ENCODE peak calls at places on chromosomes 5 and 9, in ten cellular contexts. One of them, this sample, is unnamed.

GRCh38 chr5:146082798-146083197 is 22.6 kb downstream of the PLAC8L1 start:
- DNase-seq in psoas muscle: no peak
- DNase-seq in fibroblast of mammary gland: no peak
- DNase-seq in cardiac fibroblast: no peak
- DNase-seq in neural crest cell: no peak
- DNase-seq in heart right ventricle: no peak
- DNase-seq in GM23338: no peak
- DNase-seq in progenitor cell of endocrine pancreas: no peak
- DNase-seq in HFF-Myc: no peak
- DNase-seq in epithelial cell of esophagus: no peak
- DNase-seq in this sample: no peak

GRCh38 chr9:133301253-133302230 is 26.5 kb upstream of the ABO start:
- DNase-seq in psoas muscle: no peak
- DNase-seq in fibroblast of mammary gland: no peak
- DNase-seq in cardiac fibroblast: no peak
- DNase-seq in neural crest cell: no peak
- DNase-seq in heart right ventricle: no peak
- DNase-seq in GM23338: no peak
- DNase-seq in progenitor cell of endocrine pancreas: no peak
- DNase-seq in HFF-Myc: no peak
- DNase-seq in epithelial cell of esophagus: no peak
- DNase-seq in this sample: no peak

GRCh38 chr5:138645778-138646575 is 70.8 kb upstream of the HSPA9 start:
- DNase-seq in psoas muscle: no peak
- DNase-seq in fibroblast of mammary gland: peak; percentile 10
- DNase-seq in cardiac fibroblast: no peak
- DNase-seq in neural crest cell: no peak
- DNase-seq in heart right ventricle: no peak
- DNase-seq in GM23338: no peak
- DNase-seq in progenitor cell of endocrine pancreas: no peak
- DNase-seq in HFF-Myc: no peak
- DNase-seq in epithelial cell of esophagus: no peak
- DNase-seq in this sample: no peak

GRCh38 chr9:83066771-83067170 is 3.8 kb upstream of the RASEF start:
- DNase-seq in psoas muscle: no peak
- DNase-seq in fibroblast of mammary gland: peak; percentile 95
- DNase-seq in cardiac fibroblast: peak; percentile 63
- DNase-seq in neural crest cell: no peak
- DNase-seq in heart right ventricle: no peak
- DNase-seq in GM23338: no peak
- DNase-seq in progenitor cell of endocrine pancreas: no peak
- DNase-seq in HFF-Myc: peak; percentile 74
- DNase-seq in epithelial cell of esophagus: peak; percentile 86
- DNase-seq in this sample: no peak

GRCh38 chr9:114799441-114799840 is 6.4 kb downstream of the TNFSF15 start:
- DNase-seq in psoas muscle: no peak
- DNase-seq in fibroblast of mammary gland: no peak
- DNase-seq in cardiac fibroblast: no peak
- DNase-seq in neural crest cell: peak; percentile 9
- DNase-seq in heart right ventricle: no peak
- DNase-seq in GM23338: peak; percentile 63
- DNase-seq in progenitor cell of endocrine pancreas: peak; percentile 13
- DNase-seq in HFF-Myc: no peak
- DNase-seq in epithelial cell of esophagus: no peak
- DNase-seq in this sample: no peak

GRCh38 chr5:109394806-109395205 is 15.0 kb downstream of the PJA2 start:
- DNase-seq in psoas muscle: no peak
- DNase-seq in fibroblast of mammary gland: no peak
- DNase-seq in cardiac fibroblast: no peak
- DNase-seq in neural crest cell: no peak
- DNase-seq in heart right ventricle: no peak
- DNase-seq in GM23338: no peak
- DNase-seq in progenitor cell of endocrine pancreas: no peak
- DNase-seq in HFF-Myc: no peak
- DNase-seq in epithelial cell of esophagus: no peak
- DNase-seq in this sample: no peak

GRCh38 chr5:142003266-142003800 is 9.5 kb downstream of the GNPDA1 start:
- DNase-seq in psoas muscle: no peak
- DNase-seq in fibroblast of mammary gland: no peak
- DNase-seq in cardiac fibroblast: no peak
- DNase-seq in neural crest cell: no peak
- DNase-seq in heart right ventricle: no peak
- DNase-seq in GM23338: no peak
- DNase-seq in progenitor cell of endocrine pancreas: no peak
- DNase-seq in HFF-Myc: no peak
- DNase-seq in epithelial cell of esophagus: peak; percentile 54
- DNase-seq in this sample: no peak

GRCh38 chr9:19464764-19465570 is 56.2 kb downstream of the ACER2 start:
- DNase-seq in psoas muscle: peak; percentile 79
- DNase-seq in fibroblast of mammary gland: peak; percentile 81
- DNase-seq in cardiac fibroblast: peak; percentile 78
- DNase-seq in neural crest cell: peak; percentile 79
- DNase-seq in heart right ventricle: peak; percentile 72
- DNase-seq in GM23338: peak; percentile 93
- DNase-seq in progenitor cell of endocrine pancreas: peak; percentile 71
- DNase-seq in HFF-Myc: peak; percentile 45
- DNase-seq in epithelial cell of esophagus: peak; percentile 79
- DNase-seq in this sample: peak; percentile 49

GRCh38 chr5:98770911-98771322 is 2.5 kb upstream of the RGMB start:
- DNase-seq in psoas muscle: no peak
- DNase-seq in fibroblast of mammary gland: no peak
- DNase-seq in cardiac fibroblast: peak; percentile 62
- DNase-seq in neural crest cell: no peak
- DNase-seq in heart right ventricle: no peak
- DNase-seq in GM23338: no peak
- DNase-seq in progenitor cell of endocrine pancreas: no peak
- DNase-seq in HFF-Myc: no peak
- DNase-seq in epithelial cell of esophagus: no peak
- DNase-seq in this sample: no peak

GRCh38 chr5:98769006-98769255 is 4.5 kb upstream of the RGMB start:
- DNase-seq in psoas muscle: peak; percentile 50
- DNase-seq in fibroblast of mammary gland: no peak
- DNase-seq in cardiac fibroblast: no peak
- DNase-seq in neural crest cell: peak; percentile 80
- DNase-seq in heart right ventricle: peak; percentile 55
- DNase-seq in GM23338: no peak
- DNase-seq in progenitor cell of endocrine pancreas: peak; percentile 74
- DNase-seq in HFF-Myc: no peak
- DNase-seq in epithelial cell of esophagus: no peak
- DNase-seq in this sample: no peak

GRCh38 chr5:98770158-98770910 is 3.1 kb upstream of the RGMB start:
- DNase-seq in psoas muscle: peak; percentile 45
- DNase-seq in fibroblast of mammary gland: peak; percentile 69
- DNase-seq in cardiac fibroblast: peak; percentile 79
- DNase-seq in neural crest cell: no peak
- DNase-seq in heart right ventricle: peak; percentile 23
- DNase-seq in GM23338: no peak
- DNase-seq in progenitor cell of endocrine pancreas: peak; percentile 13
- DNase-seq in HFF-Myc: no peak
- DNase-seq in epithelial cell of esophagus: peak; percentile 50
- DNase-seq in this sample: peak; percentile 82

GRCh38 chr5:98768160-98769005 is 5.1 kb upstream of the RGMB start:
- DNase-seq in psoas muscle: peak; percentile 23
- DNase-seq in fibroblast of mammary gland: peak; percentile 77
- DNase-seq in cardiac fibroblast: peak; percentile 77
- DNase-seq in neural crest cell: peak; percentile 74
- DNase-seq in heart right ventricle: no peak
- DNase-seq in GM23338: peak; percentile 93
- DNase-seq in progenitor cell of endocrine pancreas: peak; percentile 38
- DNase-seq in HFF-Myc: no peak
- DNase-seq in epithelial cell of esophagus: peak; percentile 61
- DNase-seq in this sample: no peak

GRCh38 chr5:98769256-98770157 is 4.0 kb upstream of the RGMB start:
- DNase-seq in psoas muscle: peak; percentile 35
- DNase-seq in fibroblast of mammary gland: peak; percentile 66
- DNase-seq in cardiac fibroblast: peak; percentile 70
- DNase-seq in neural crest cell: peak; percentile 27
- DNase-seq in heart right ventricle: peak; percentile 40
- DNase-seq in GM23338: peak; percentile 89
- DNase-seq in progenitor cell of endocrine pancreas: peak; percentile 29
- DNase-seq in HFF-Myc: no peak
- DNase-seq in epithelial cell of esophagus: peak; percentile 53
- DNase-seq in this sample: peak; percentile 67
- TF ChIP-seq CTCF in psoas muscle: no peak
- TF ChIP-seq CTCF in fibroblast of mammary gland: no peak
- TF ChIP-seq CTCF in cardiac fibroblast: peak; percentile 17
- TF ChIP-seq CTCF in neural crest cell: peak; percentile 50
- TF ChIP-seq CTCF in heart right ventricle: peak; percentile 34
- TF ChIP-seq CTCF in GM23338: no peak
- TF ChIP-seq CTCF in progenitor cell of endocrine pancreas: peak; percentile 23
- TF ChIP-seq CTCF in HFF-Myc: no peak
- TF ChIP-seq CTCF in epithelial cell of esophagus: no peak
- TF ChIP-seq CTCF in this sample: no peak

DNA sequence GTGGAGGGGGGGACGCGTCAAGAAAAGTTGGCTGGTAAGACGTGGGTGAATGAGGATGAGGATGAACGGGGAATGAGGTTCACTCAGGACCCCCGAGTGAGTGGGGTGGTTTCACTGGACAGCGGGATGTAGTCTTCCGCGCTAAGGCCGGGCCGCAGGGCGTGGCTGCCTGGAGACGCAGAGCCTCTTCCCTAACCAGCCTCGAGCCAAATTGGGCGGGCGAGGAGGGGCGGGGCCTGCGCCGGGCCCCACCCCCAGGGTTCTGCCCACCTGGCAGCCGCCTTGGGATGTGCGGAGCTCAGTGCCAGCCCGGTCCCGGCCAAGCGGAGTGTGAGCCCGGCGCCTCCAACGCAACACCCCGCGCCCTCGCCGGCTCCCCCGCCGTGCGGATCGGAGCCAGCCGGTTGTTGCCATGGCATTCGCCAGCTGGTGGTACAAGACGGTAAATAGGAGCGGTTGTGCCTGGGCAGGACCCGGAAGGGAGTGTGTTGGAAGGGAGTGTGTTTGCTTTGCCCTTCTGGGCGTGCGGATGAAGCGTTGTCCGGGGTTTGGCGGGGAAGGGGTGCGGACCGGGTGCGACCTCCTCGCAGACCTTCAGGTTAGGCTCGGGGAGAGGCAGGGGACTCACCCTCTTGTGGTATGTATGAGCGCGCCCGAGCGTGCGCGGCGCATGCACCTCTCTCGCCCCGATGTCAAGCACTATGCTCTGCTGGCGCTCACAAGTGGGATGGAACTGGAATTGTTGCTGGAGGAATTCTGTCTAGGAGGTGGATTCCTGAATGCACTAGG is 743 bp downstream of the CAST start:
- DNase-seq in psoas muscle: peak; percentile 92
- DNase-seq in fibroblast of mammary gland: peak; percentile 87
- DNase-seq in cardiac fibroblast: peak; percentile 92
- DNase-seq in neural crest cell: peak; percentile 52
- DNase-seq in heart right ventricle: peak; percentile 94
- DNase-seq in GM23338: peak; percentile 84
- DNase-seq in progenitor cell of endocrine pancreas: peak; percentile 55
- DNase-seq in HFF-Myc: peak; percentile 46
- DNase-seq in epithelial cell of esophagus: peak; percentile 93
- DNase-seq in this sample: peak; percentile 98
- TF ChIP-seq CTCF in psoas muscle: no peak
- TF ChIP-seq CTCF in fibroblast of mammary gland: no peak
- TF ChIP-seq CTCF in cardiac fibroblast: no peak
- TF ChIP-seq CTCF in neural crest cell: no peak
- TF ChIP-seq CTCF in heart right ventricle: no peak
- TF ChIP-seq CTCF in GM23338: no peak
- TF ChIP-seq CTCF in progenitor cell of endocrine pancreas: no peak
- TF ChIP-seq CTCF in HFF-Myc: no peak
- TF ChIP-seq CTCF in epithelial cell of esophagus: no peak
- TF ChIP-seq CTCF in this sample: no peak

GRCh38 chr5:169161022-169161680 is 139.8 kb downstream of the SLIT3 start:
- DNase-seq in psoas muscle: peak; percentile 47
- DNase-seq in fibroblast of mammary gland: peak; percentile 95
- DNase-seq in cardiac fibroblast: peak; percentile 72
- DNase-seq in neural crest cell: no peak
- DNase-seq in heart right ventricle: peak; percentile 21
- DNase-seq in GM23338: peak; percentile 35
- DNase-seq in progenitor cell of endocrine pancreas: no peak
- DNase-seq in HFF-Myc: peak; percentile 63
- DNase-seq in epithelial cell of esophagus: peak; percentile 28
- DNase-seq in this sample: peak; percentile 88

GRCh38 chr5:169158764-169159163 is 142.2 kb downstream of the SLIT3 start:
- DNase-seq in psoas muscle: no peak
- DNase-seq in fibroblast of mammary gland: no peak
- DNase-seq in cardiac fibroblast: no peak
- DNase-seq in neural crest cell: no peak
- DNase-seq in heart right ventricle: no peak
- DNase-seq in GM23338: no peak
- DNase-seq in progenitor cell of endocrine pancreas: no peak
- DNase-seq in HFF-Myc: no peak
- DNase-seq in epithelial cell of esophagus: no peak
- DNase-seq in this sample: no peak

GRCh38 chr5:169162407-169162806 is 138.5 kb downstream of the SLIT3 start:
- DNase-seq in psoas muscle: no peak
- DNase-seq in fibroblast of mammary gland: peak; percentile 89
- DNase-seq in cardiac fibroblast: peak; percentile 57
- DNase-seq in neural crest cell: no peak
- DNase-seq in heart right ventricle: no peak
- DNase-seq in GM23338: no peak
- DNase-seq in progenitor cell of endocrine pancreas: no peak
- DNase-seq in HFF-Myc: peak; percentile 71
- DNase-seq in epithelial cell of esophagus: no peak
- DNase-seq in this sample: no peak

GRCh38 chr5:169157064-169157463 is 143.9 kb downstream of the SLIT3 start:
- DNase-seq in psoas muscle: no peak
- DNase-seq in fibroblast of mammary gland: no peak
- DNase-seq in cardiac fibroblast: no peak
- DNase-seq in neural crest cell: no peak
- DNase-seq in heart right ventricle: no peak
- DNase-seq in GM23338: no peak
- DNase-seq in progenitor cell of endocrine pancreas: no peak
- DNase-seq in HFF-Myc: no peak
- DNase-seq in epithelial cell of esophagus: peak; percentile 53
- DNase-seq in this sample: no peak

GRCh38 chr5:169160405-169160901 is 140.5 kb downstream of the SLIT3 start:
- DNase-seq in psoas muscle: no peak
- DNase-seq in fibroblast of mammary gland: peak; percentile 60
- DNase-seq in cardiac fibroblast: peak; percentile 40
- DNase-seq in neural crest cell: no peak
- DNase-seq in heart right ventricle: no peak
- DNase-seq in GM23338: peak; percentile 47
- DNase-seq in progenitor cell of endocrine pancreas: no peak
- DNase-seq in HFF-Myc: no peak
- DNase-seq in epithelial cell of esophagus: peak; percentile 10
- DNase-seq in this sample: peak; percentile 61
- TF ChIP-seq CTCF in psoas muscle: no peak
- TF ChIP-seq CTCF in fibroblast of mammary gland: peak; percentile 45
- TF ChIP-seq CTCF in cardiac fibroblast: no peak
- TF ChIP-seq CTCF in neural crest cell: peak; percentile 32
- TF ChIP-seq CTCF in heart right ventricle: no peak
- TF ChIP-seq CTCF in GM23338: peak; percentile 48
- TF ChIP-seq CTCF in progenitor cell of endocrine pancreas: peak; percentile 34
- TF ChIP-seq CTCF in HFF-Myc: peak; percentile 32
- TF ChIP-seq CTCF in epithelial cell of esophagus: no peak
- TF ChIP-seq CTCF in this sample: no peak

GRCh38 chr5:150648294-150649107 is 8.0 kb downstream of the SYNPO start:
- DNase-seq in psoas muscle: no peak
- DNase-seq in fibroblast of mammary gland: no peak
- DNase-seq in cardiac fibroblast: no peak
- DNase-seq in neural crest cell: no peak
- DNase-seq in heart right ventricle: no peak
- DNase-seq in GM23338: no peak
- DNase-seq in progenitor cell of endocrine pancreas: no peak
- DNase-seq in HFF-Myc: no peak
- DNase-seq in epithelial cell of esophagus: no peak
- DNase-seq in this sample: peak; percentile 65

GRCh38 chr5:150649828-150650712 is 9.6 kb downstream of the SYNPO start:
- DNase-seq in psoas muscle: no peak
- DNase-seq in fibroblast of mammary gland: no peak
- DNase-seq in cardiac fibroblast: no peak
- DNase-seq in neural crest cell: no peak
- DNase-seq in heart right ventricle: no peak
- DNase-seq in GM23338: no peak
- DNase-seq in progenitor cell of endocrine pancreas: no peak
- DNase-seq in HFF-Myc: no peak
- DNase-seq in epithelial cell of esophagus: no peak
- DNase-seq in this sample: no peak

GRCh38 chr5:150649108-150649827 is 8.8 kb downstream of the SYNPO start:
- DNase-seq in psoas muscle: peak; percentile 57
- DNase-seq in fibroblast of mammary gland: no peak
- DNase-seq in cardiac fibroblast: no peak
- DNase-seq in neural crest cell: no peak
- DNase-seq in heart right ventricle: peak; percentile 82
- DNase-seq in GM23338: no peak
- DNase-seq in progenitor cell of endocrine pancreas: no peak
- DNase-seq in HFF-Myc: no peak
- DNase-seq in epithelial cell of esophagus: no peak
- DNase-seq in this sample: peak; percentile 77

GRCh38 chr5:150645070-150645700 is 4.7 kb downstream of the SYNPO start:
- DNase-seq in psoas muscle: peak; percentile 76
- DNase-seq in fibroblast of mammary gland: peak; percentile 93
- DNase-seq in cardiac fibroblast: peak; percentile 96
- DNase-seq in neural crest cell: no peak
- DNase-seq in heart right ventricle: peak; percentile 80
- DNase-seq in GM23338: no peak
- DNase-seq in progenitor cell of endocrine pancreas: no peak
- DNase-seq in HFF-Myc: no peak
- DNase-seq in epithelial cell of esophagus: no peak
- DNase-seq in this sample: peak; percentile 73

DNA sequence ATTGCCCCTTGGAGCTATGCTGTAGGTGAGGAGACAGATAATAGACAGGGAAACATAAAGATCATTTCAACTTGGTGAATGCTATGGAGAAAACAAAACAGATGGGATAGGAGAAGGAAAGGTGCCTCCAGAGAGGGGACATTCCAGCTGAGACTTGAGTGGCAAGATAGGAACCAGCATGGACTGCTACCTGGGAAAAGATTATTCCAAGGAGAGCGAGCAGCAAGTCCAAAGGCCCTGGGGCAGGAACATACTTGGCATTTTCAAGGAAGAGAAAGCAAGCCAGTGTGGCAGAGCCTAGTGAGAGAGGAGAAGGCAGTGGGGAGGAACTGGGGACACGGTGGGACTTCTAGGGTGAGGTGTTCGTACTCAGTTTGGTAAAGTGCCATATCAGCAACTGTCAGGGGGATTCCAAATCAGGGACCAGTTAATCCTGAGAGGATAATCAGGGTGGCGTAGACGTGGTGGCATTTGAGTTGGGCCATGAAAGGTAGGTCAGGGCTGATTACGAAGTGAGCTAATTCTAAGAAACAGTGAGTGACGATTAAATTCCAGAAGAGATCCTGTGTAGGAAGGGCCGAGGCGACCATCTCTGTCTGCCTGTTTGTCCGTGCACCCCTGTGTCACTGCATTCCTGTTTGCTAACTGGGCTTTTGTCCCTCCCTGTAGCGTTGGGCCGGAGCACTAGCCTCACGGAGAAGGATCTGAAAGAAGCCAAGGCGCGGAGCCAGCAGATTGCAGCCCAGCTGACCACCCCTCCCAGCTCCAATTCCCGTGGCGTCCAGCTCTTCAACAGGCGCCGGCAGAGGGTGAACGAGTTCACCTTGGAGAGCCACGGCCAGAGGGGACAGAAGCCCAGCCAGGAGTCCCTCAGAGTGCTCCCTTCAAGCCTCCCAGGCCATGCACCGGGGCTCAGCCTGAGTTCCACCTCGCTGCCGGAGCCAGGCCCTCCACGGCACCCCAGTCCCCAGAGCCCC is 7.1 kb downstream of the SYNPO start:
- DNase-seq in psoas muscle: peak; percentile 84
- DNase-seq in fibroblast of mammary gland: no peak
- DNase-seq in cardiac fibroblast: no peak
- DNase-seq in neural crest cell: no peak
- DNase-seq in heart right ventricle: peak; percentile 82
- DNase-seq in GM23338: no peak
- DNase-seq in progenitor cell of endocrine pancreas: no peak
- DNase-seq in HFF-Myc: no peak
- DNase-seq in epithelial cell of esophagus: no peak
- DNase-seq in this sample: peak; percentile 91
- TF ChIP-seq CTCF in psoas muscle: no peak
- TF ChIP-seq CTCF in fibroblast of mammary gland: no peak
- TF ChIP-seq CTCF in cardiac fibroblast: no peak
- TF ChIP-seq CTCF in neural crest cell: no peak
- TF ChIP-seq CTCF in heart right ventricle: no peak
- TF ChIP-seq CTCF in GM23338: no peak
- TF ChIP-seq CTCF in progenitor cell of endocrine pancreas: no peak
- TF ChIP-seq CTCF in HFF-Myc: no peak
- TF ChIP-seq CTCF in epithelial cell of esophagus: no peak
- TF ChIP-seq CTCF in this sample: no peak